ENCODE peak calls at places on chromosomes 12 and 14, in six cellular contexts. W is NCI-H1930, I is NCI-H1105 treated with DMSO at 0.1 percent for 48 hours, V is omental fat pad, U is NCI-H524, K is cardiac septum. A is an unnamed sample.

GRCh38 chr12:57872362-57872761 is 25.8 kb upstream of the CTDSP2 start:
- DNase-seq in W (no peak), I (no peak), V (no peak), U (no peak), K (no peak), A (no peak)

GRCh38 chr14:41297961-41298690 is 308.6 kb upstream of the LRFN5 start:
- DNase-seq in W (no peak), I (no peak), V (no peak), U (no peak), K (no peak), A (no peak)

GRCh38 chr14:28987516-28987915 is 220.9 kb downstream of the FOXG1 start:
- DNase-seq in W (no peak), I (no peak), V (no peak), U (no peak), K (no peak), A (no peak)

GRCh38 chr14:47675489-47676300 is at the start of gene MDGA2:
- DNase-seq in W (no peak), I (peak; percentile 65), V (no peak), U (peak; percentile 62), K (no peak), A (no peak)

GRCh38 chr12:6463211-6463610 is 7.3 kb downstream of the VAMP1 start:
- DNase-seq in W (no peak), I (no peak), V (no peak), U (no peak), K (no peak), A (no peak)

GRCh38 chr12:83758889-83759631 is 1072.4 kb downstream of the TMTC2 start:
- DNase-seq in W (no peak), I (no peak), V (no peak), U (no peak), K (no peak), A (no peak)

GRCh38 chr14:72776701-72777255 is 117.1 kb downstream of the DPF3 start:
- DNase-seq in W (no peak), I (no peak), V (no peak), U (no peak), K (no peak), A (no peak)

GRCh38 chr12:115870527-115870926 is 407.0 kb downstream of the MED13L start:
- DNase-seq in W (no peak), I (no peak), V (no peak), U (peak; percentile 66), K (no peak), A (no peak)

GRCh38 chr12:77891531-77892147 is 60.9 kb downstream of the NAV3 start:
- DNase-seq in W (no peak), I (no peak), V (no peak), U (no peak), K (no peak), A (no peak)

GRCh38 chr12:10365716-10366433 is 24.0 kb downstream of the KLRK1 start:
- DNase-seq in W (no peak), I (peak; percentile 60), V (no peak), U (no peak), K (no peak), A (no peak)

GRCh38 chr14:90175631-90176030 is 80.7 kb upstream of the PSMC1 start:
- DNase-seq in W (no peak), I (no peak), V (no peak), U (no peak), K (no peak), A (no peak)

GRCh38 chr14:104580961-104581360 is 1.4 kb downstream of the C14orf180 start:
- DNase-seq in W (no peak), I (peak; percentile 52), V (peak; percentile 25), U (no peak), K (peak; percentile 80), A (no peak)

GRCh38 chr12:121494093-121494787 is 86.6 kb downstream of the KDM2B start:
- DNase-seq in W (no peak), I (peak; percentile 23), V (peak; percentile 29), U (no peak), K (no peak), A (no peak)

GRCh38 chr12:67006612-67007011 is 262.5 kb upstream of the CAND1 start:
- DNase-seq in W (no peak), I (no peak), V (no peak), U (no peak), K (no peak), A (no peak)

GRCh38 chr12:100733817-100734593 is 60.6 kb upstream of the ANO4 start:
- DNase-seq in W (no peak), I (peak; percentile 70), V (no peak), U (peak; percentile 37), K (no peak), A (no peak)

GRCh38 chr14:60266021-60266937 is 17.3 kb downstream of the PPM1A start:
- DNase-seq in W (no peak), I (peak; percentile 32), V (no peak), U (no peak), K (no peak), A (no peak)

GRCh38 chr14:21988413-21988812 is 314.8 kb upstream of the OR4E1 start:
- DNase-seq in W (no peak), I (no peak), V (no peak), U (no peak), K (no peak), A (no peak)

GRCh38 chr14:75334191-75335051 is 55.8 kb downstream of the FOS start:
- DNase-seq in W (no peak), I (no peak), V (no peak), U (no peak), K (peak; percentile 86), A (peak; percentile 48)

GRCh38 chr12:68614772-68615171 is 4.1 kb downstream of the RAP1B start:
- DNase-seq in W (no peak), I (no peak), V (no peak), U (no peak), K (no peak), A (no peak)

GRCh38 chr14:53409974-53410373 is 256.9 kb upstream of the DDHD1 start:
- DNase-seq in W (no peak), I (no peak), V (no peak), U (no peak), K (no peak), A (no peak)

GRCh38 chr14:77848031-77848430 is 48.1 kb downstream of the ADCK1 start:
- DNase-seq in W (no peak), I (no peak), V (no peak), U (no peak), K (no peak), A (no peak)

GRCh38 chr14:105470163-105470811 is 4.3 kb upstream of the CRIP2 start:
- DNase-seq in W (no peak), I (no peak), V (no peak), U (no peak), K (no peak), A (no peak)

GRCh38 chr14:83164016-83164415 is 1630.4 kb upstream of the SEL1L start:
- DNase-seq in W (no peak), I (no peak), V (no peak), U (no peak), K (no peak), A (no peak)

GRCh38 chr14:64569108-64570045 is 19.6 kb downstream of the PPP1R36 start:
- DNase-seq in W (no peak), I (no peak), V (no peak), U (no peak), K (no peak), A (peak; percentile 46)

GRCh38 chr14:101772770-101773169 is 11.3 kb downstream of the PPP2R5C start:
- DNase-seq in W (no peak), I (no peak), V (no peak), U (no peak), K (no peak), A (no peak)

GRCh38 chr14:87133073-87133815 is 859.7 kb downstream of the GALC start:
- DNase-seq in W (no peak), I (no peak), V (no peak), U (no peak), K (no peak), A (no peak)

GRCh38 chr12:66119229-66119869 is 11.2 kb downstream of the LLPH start:
- DNase-seq in W (no peak), I (no peak), V (no peak), U (no peak), K (no peak), A (no peak)

GRCh38 chr14:69693145-69693544 is 73.8 kb upstream of the SRSF5 start:
- DNase-seq in W (no peak), I (peak; percentile 15), V (no peak), U (peak; percentile 99), K (no peak), A (peak; percentile 16)

GRCh38 chr12:132946507-132946820 is 9.6 kb downstream of the ZNF605 start:
- DNase-seq in W (no peak), I (no peak), V (no peak), U (no peak), K (no peak), A (no peak)

GRCh38 chr14:32167907-32168306 is 33.9 kb upstream of the RNU6-7 start:
- DNase-seq in W (no peak), I (no peak), V (no peak), U (no peak), K (no peak), A (no peak)

GRCh38 chr12:87618199-87618598 is 411.0 kb downstream of the C12orf50 start:
- DNase-seq in W (no peak), I (no peak), V (no peak), U (no peak), K (no peak), A (no peak)

GRCh38 chr14:91383439-91383838 is 34.2 kb downstream of the CCDC88C start:
- DNase-seq in W (no peak), I (no peak), V (no peak), U (peak; percentile 54), K (no peak), A (no peak)

GRCh38 chr14:68020493-68020892 is 200.9 kb downstream of the RAD51B start:
- DNase-seq in W (no peak), I (no peak), V (no peak), U (no peak), K (no peak), A (no peak)

GRCh38 chr12:117333331-117334000 is 28.0 kb downstream of the NOS1 start:
- DNase-seq in W (no peak), I (no peak), V (no peak), U (peak; percentile 79), K (no peak), A (no peak)

GRCh38 chr12:130831246-130831645 is 7.8 kb downstream of the STX2 start:
- DNase-seq in W (no peak), I (no peak), V (no peak), U (peak; percentile 21), K (no peak), A (no peak)

GRCh38 chr12:120353136-120353535 is 15.8 kb downstream of the MSI1 start:
- DNase-seq in W (no peak), I (no peak), V (no peak), U (no peak), K (no peak), A (no peak)

GRCh38 chr12:54719691-54720090 is 71.5 kb upstream of the DCD start:
- DNase-seq in W (no peak), I (no peak), V (no peak), U (no peak), K (no peak), A (no peak)

GRCh38 chr12:105205322-105206048 is 30.5 kb downstream of the APPL2 start:
- DNase-seq in W (no peak), I (peak; percentile 96), V (no peak), U (no peak), K (no peak), A (no peak)

GRCh38 chr14:80465541-80466220 is 254.4 kb upstream of the DIO2 start:
- DNase-seq in W (no peak), I (peak; percentile 31), V (no peak), U (no peak), K (no peak), A (no peak)

GRCh38 chr12:104220931-104221330 is 5.4 kb downstream of the TXNRD1 start:
- DNase-seq in W (no peak), I (no peak), V (no peak), U (no peak), K (no peak), A (no peak)